ENCODE peak calls at places on chromosome 7, in ten cellular contexts. B is pancreas, K is HFF-Myc, L is BJ, M is neural progenitor cell, X is ascending aorta, I is MM.1S, Z is lower lobe of right lung, F is suprapubic skin, A is kidney epithelial cell. Q is an unnamed sample.
A peak's percentile ranks its signal among the peaks of the same experiment; 100 is the strongest.

GRCh38 chr7:82655965-82656364 is 212.4 kb upstream of the CACNA2D1 start:
- DNase-seq in X (no peak), L (no peak), M (no peak), F (no peak), B (no peak), I (no peak), A (no peak), Z (no peak), K (no peak), Q (no peak)

GRCh38 chr7:130988443-130988842 is 254.4 kb upstream of the KLF14 start:
- DNase-seq in K (no peak), A (no peak), X (no peak), L (no peak), Z (no peak), I (no peak), F (no peak), M (peak; percentile 61), B (no peak), Q (no peak)

GRCh38 chr7:69067397-69067796 is 530.9 kb upstream of the AUTS2 start:
- DNase-seq in I (no peak), A (no peak), Z (peak; percentile 57), L (no peak), X (no peak), B (peak; percentile 7), K (no peak), M (peak; percentile 68), F (no peak), Q (no peak)

GRCh38 chr7:132149801-132150310 is 426.4 kb downstream of the PLXNA4 start:
- DNase-seq in L (no peak), K (no peak), Z (no peak), I (no peak), F (no peak), B (no peak), A (no peak), X (no peak), M (no peak), Q (no peak)

GRCh38 chr7:82685214-82685613 is 241.6 kb upstream of the CACNA2D1 start:
- DNase-seq in K (no peak), A (no peak), X (no peak), F (no peak), M (no peak), Z (no peak), L (no peak), I (no peak), B (no peak), Q (no peak)

GRCh38 chr7:95596183-95597135 is at the start of gene PDK4:
- DNase-seq in X (peak; percentile 90), F (peak; percentile 97), B (peak; percentile 97), K (no peak), I (no peak), A (no peak), L (peak; percentile 10), M (peak; percentile 67), Z (peak; percentile 96), Q (no peak)

GRCh38 chr7:47806701-47807103 is 141.6 kb downstream of the PKD1L1 start:
- DNase-seq in B (no peak), Z (peak; percentile 73), X (no peak), M (no peak), L (no peak), A (no peak), I (no peak), K (no peak), F (no peak), Q (no peak)

GRCh38 chr7:23299770-23300300 is 696 bp downstream of the MALSU1 start:
- DNase-seq in A (no peak), Z (no peak), X (no peak), B (no peak), I (no peak), F (no peak), L (no peak), M (no peak), K (no peak), Q (no peak)

GRCh38 chr7:139044813-139045794 is 9.3 kb upstream of the ZC3HAV1L start:
- DNase-seq in K (no peak), X (no peak), F (no peak), L (no peak), Z (no peak), B (no peak), M (no peak), I (peak; percentile 35), A (no peak), Q (no peak)

GRCh38 chr7:39880556-39880955 is 69.5 kb upstream of the CDK13 start:
- DNase-seq in K (no peak), I (no peak), A (no peak), M (no peak), F (no peak), X (no peak), L (no peak), B (no peak), Z (no peak), Q (peak; percentile 12)

GRCh38 chr7:133481676-133482075 is 228.8 kb downstream of the EXOC4 start:
- DNase-seq in Z (no peak), K (peak; percentile 4), M (no peak), L (peak; percentile 6), F (no peak), B (no peak), A (peak; percentile 19), X (no peak), I (no peak), Q (peak; percentile 29)

GRCh38 chr7:90766814-90767564 is 170.9 kb downstream of the CDK14 start:
- DNase-seq in L (no peak), K (no peak), B (peak; percentile 78), M (peak; percentile 62), I (no peak), F (no peak), Z (no peak), X (no peak), A (peak; percentile 83), Q (no peak)

GRCh38 chr7:91880016-91880412 is 488 bp downstream of the MTERF1 start:
- DNase-seq in M (no peak), Z (no peak), I (no peak), X (no peak), A (no peak), B (no peak), L (no peak), F (no peak), K (no peak), Q (no peak)

GRCh38 chr7:22801907-22802306 is 20.7 kb downstream of the TOMM7 start:
- DNase-seq in X (no peak), F (no peak), I (no peak), A (no peak), M (no peak), B (no peak), L (no peak), K (no peak), Z (no peak), Q (no peak)

GRCh38 chr7:117559391-117559790 is 79.6 kb downstream of the CFTR start:
- DNase-seq in I (no peak), K (no peak), Z (no peak), L (no peak), A (no peak), F (no peak), B (no peak), M (no peak), X (no peak), Q (no peak)

GRCh38 chr7:28383949-28384348 is 28.4 kb upstream of the CREB5 start:
- DNase-seq in K (no peak), X (no peak), M (no peak), L (no peak), Z (no peak), F (no peak), A (no peak), I (no peak), B (no peak), Q (no peak)
- TF ChIP-seq CTCF in K (no peak), X (no peak), M (no peak), L (no peak), Z (no peak), F (no peak), A (no peak), I (no peak), B (no peak), Q (no peak)

GRCh38 chr7:124191030-124191429 is 158.2 kb upstream of the TMEM229A start:
- DNase-seq in X (no peak), A (no peak), L (no peak), K (no peak), B (no peak), I (no peak), Z (no peak), F (no peak), M (no peak), Q (no peak)
- H3K4me3 ChIP-seq in X (no peak overlapping the region), A (no peak overlapping the region), L (no peak overlapping the region), K (no peak overlapping the region), B (no peak overlapping the region), I (no peak overlapping the region), Z (no peak overlapping the region), F (no peak overlapping the region), M (no peak overlapping the region), Q (no peak overlapping the region)

GRCh38 chr7:54161621-54162020 is 380.6 kb upstream of the VSTM2A start:
- DNase-seq in A (no peak), L (no peak), M (no peak), B (no peak), Z (no peak), I (no peak), X (no peak), K (no peak), F (no peak), Q (no peak)

GRCh38 chr7:54153462-54153861 is 388.7 kb upstream of the VSTM2A start:
- DNase-seq in K (no peak), X (no peak), A (no peak), M (no peak), I (no peak), Z (no peak), B (no peak), L (no peak), F (no peak), Q (no peak)

DNA sequence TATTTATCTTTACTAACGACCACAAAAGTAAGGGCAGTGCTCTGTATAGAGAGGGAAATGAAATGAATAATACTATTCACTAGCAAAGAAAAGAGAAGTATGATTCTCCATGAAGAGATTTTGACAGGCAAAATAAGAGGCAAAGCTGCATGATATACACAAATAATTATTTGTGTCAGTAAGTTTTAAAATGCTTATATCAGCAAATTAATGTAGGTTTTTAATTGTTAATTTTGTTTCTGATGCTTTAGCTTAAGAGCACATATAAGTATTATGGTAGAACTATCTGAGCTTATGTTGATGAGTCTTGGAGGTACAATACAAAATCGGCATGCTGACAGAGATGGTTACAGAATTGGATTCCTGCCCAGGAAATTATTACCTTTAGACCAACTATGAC is 383.1 kb upstream of the VSTM2A start:
- DNase-seq in F (no peak), M (no peak), B (no peak), X (no peak), A (no peak), K (no peak), Z (no peak), L (no peak), I (no peak), Q (no peak)
- TF ChIP-seq CTCF in F (no peak), M (no peak), B (no peak), X (no peak), A (no peak), K (no peak), Z (no peak), L (no peak), I (no peak), Q (no peak)

DNA sequence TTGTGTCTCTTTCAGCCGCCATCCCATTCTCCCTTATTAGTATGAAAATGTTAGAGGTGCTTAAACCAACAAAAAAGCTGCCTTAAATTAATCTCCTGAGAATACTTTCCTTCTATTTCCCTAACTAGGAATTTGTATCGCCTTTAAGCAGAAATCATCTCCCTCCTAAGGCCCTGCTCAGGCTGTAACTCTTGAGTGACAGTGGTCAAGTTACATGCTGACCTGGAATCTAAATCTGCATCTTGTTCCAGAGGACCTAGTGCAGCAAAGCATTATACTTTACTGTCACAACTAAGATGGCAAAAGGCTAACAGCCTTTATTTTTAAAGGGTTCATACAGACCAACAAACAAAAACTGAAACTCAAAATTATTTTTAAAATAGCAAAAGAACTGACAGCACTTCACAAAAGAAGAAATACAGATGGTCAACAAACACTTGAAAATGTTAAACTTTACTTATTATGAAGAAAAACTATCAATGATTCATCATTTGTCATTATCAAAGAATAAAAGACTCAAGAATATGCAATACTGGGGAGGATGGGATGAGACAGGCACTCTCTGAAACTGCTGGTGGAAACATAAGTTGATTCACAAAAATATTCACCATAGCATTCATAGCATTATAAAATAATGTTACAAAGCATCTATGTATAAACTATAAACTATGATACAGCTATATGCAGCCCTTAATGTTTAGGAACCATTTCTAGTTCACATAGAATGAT is 11.0 kb downstream of the CYREN start:
- DNase-seq in M (no peak), B (no peak), Z (no peak), L (no peak), K (no peak), I (peak; percentile 14), X (no peak), F (no peak), A (no peak), Q (no peak)
- H3K4me3 ChIP-seq in M (no peak overlapping the region), B (no peak overlapping the region), Z (no peak overlapping the region), L (no peak overlapping the region), K (no peak overlapping the region), I (peak overlapping the region; percentile 21), X (no peak overlapping the region), F (no peak overlapping the region), A (no peak overlapping the region), Q (no peak overlapping the region)